ENCODE peak calls at places on chromosome 3, in seven cellular contexts. N is activated CD8-positive, alpha-beta memory T cell treated with anti-CD3 and anti-CD28 coated beads for 1 hour; E is NCI-H1092; G is tibial nerve; S is GM12865; A is EL; Y is fibroblast of mammary gland. T is an unnamed sample.
A peak's percentile ranks its signal among the peaks of the same experiment; 100 is the strongest.

GRCh38 chr3:8524249-8524648 is 22.6 kb downstream of the LMCD1 start:
- DNase-seq in N (no peak), E (no peak), G (no peak), S (no peak), A (no peak), Y (no peak), T (no peak)

GRCh38 chr3:58924581-58924980 is 125.2 kb downstream of the CFAP20DC start:
- DNase-seq in N (no peak), E (no peak), G (no peak), S (no peak), A (peak; percentile 64), Y (peak; percentile 59), T (no peak)

GRCh38 chr3:124281453-124282316 is 289.8 kb upstream of the ROPN1 start:
- DNase-seq in N (no peak), E (no peak), G (peak; percentile 36), S (peak; percentile 45), A (peak; percentile 58), Y (peak; percentile 63), T (no peak)

GRCh38 chr3:169546368-169546767 is 117.1 kb downstream of the MECOM start:
- DNase-seq in N (no peak), E (no peak), G (no peak), S (no peak), A (no peak), Y (no peak), T (no peak)

GRCh38 chr3:45957606-45958005 is 14.3 kb downstream of the CXCR6 start:
- DNase-seq in N (no peak), E (no peak), G (no peak), S (no peak), A (no peak), Y (no peak), T (no peak)

GRCh38 chr3:141875374-141875892 is 1.0 kb upstream of the ATP1B3 start:
- DNase-seq in N (peak; percentile 55), E (peak; percentile 82), G (peak; percentile 84), S (peak; percentile 86), A (peak; percentile 83), Y (peak; percentile 72), T (peak; percentile 22)

GRCh38 chr3:183701744-183702143 is 4.1 kb downstream of the YEATS2 start:
- DNase-seq in N (no peak), E (no peak), G (no peak), S (no peak), A (no peak), Y (no peak), T (no peak)

GRCh38 chr3:104575631-104576030 is 791.1 kb upstream of the ALCAM start:
- DNase-seq in N (no peak), E (no peak), G (no peak), S (no peak), A (no peak), Y (no peak), T (no peak)

GRCh38 chr3:188929138-188929537 is 242.6 kb upstream of the TPRG1 start:
- DNase-seq in N (no peak), E (no peak), G (no peak), S (no peak), A (no peak), Y (no peak), T (no peak)

GRCh38 chr3:126960604-126960995 is 22.3 kb upstream of the PLXNA1 start:
- DNase-seq in N (no peak), E (no peak), G (no peak), S (no peak), A (no peak), Y (no peak), T (no peak)

T was measured in brain pericyte.